ENCODE peak calls at places on chromosome 19, in nine cellular contexts. V is stomach; T is cardiac muscle cell; N is mesendoderm; A is IMR-90; S is heart right ventricle; X is CD8-positive, alpha-beta memory T cell; W is SJCRH30; H is GM23338. R is an unnamed sample. For H3K36me3 and H3K4me1, the result is how much of the 10 kb centered on the place peaks cover.

GRCh38 chr19:40219721-40220276 is 1.6 kb upstream of the TTC9B start:
- DNase-seq in S (no peak), V (no peak), A (peak), N (no peak), T (peak), W (peak), X (no peak), H (no peak), R (no peak)

GRCh38 chr19:50818859-50819472 is 4.6 kb downstream of the KLK1 start:
- DNase-seq in S (no peak), A (no peak), V (no peak), T (no peak), H (no peak), X (no peak), N (no peak), W (no peak), R (no peak)

GRCh38 chr19:42440357-42441046 is 2.2 kb downstream of the CXCL17 start:
- DNase-seq in X (peak), W (peak), H (peak), T (peak), N (peak), S (peak), V (peak), A (peak), R (peak)

GRCh38 chr19:29587518-29587986 is 18.5 kb upstream of the POP4 start:
- DNase-seq in N (no peak), S (no peak), W (no peak), X (peak), T (no peak), A (peak), H (no peak), V (no peak), R (no peak)

GRCh38 chr19:18611327-18612050 is 1.2 kb upstream of the TMEM59L start:
- DNase-seq in H (peak), X (no peak), A (no peak), V (no peak), T (no peak), S (no peak), N (peak), W (no peak), R (no peak)

GRCh38 chr19:22602631-22603272 is 31.4 kb upstream of the ZNF492 start:
- DNase-seq in T (no peak), H (no peak), S (no peak), W (no peak), N (no peak), A (no peak), X (no peak), V (no peak), R (no peak)

GRCh38 chr19:4171676-4172075 is 10.7 kb downstream of the SIRT6 start:
- DNase-seq in A (no peak), S (no peak), H (no peak), N (no peak), V (no peak), T (no peak), W (no peak), X (no peak), R (no peak)

GRCh38 chr19:32017341-32017948 is 328.0 kb upstream of the ZNF507 start:
- DNase-seq in X (no peak), A (no peak), V (no peak), W (no peak), H (no peak), T (no peak), N (no peak), S (no peak), R (no peak)

GRCh38 chr19:17289489-17289888 is 7.8 kb downstream of the ANKLE1 start:
- DNase-seq in W (peak), V (peak), T (peak), S (peak), N (peak), X (no peak), A (peak), H (peak), R (peak)

GRCh38 chr19:7507884-7508283 is 8.0 kb upstream of the ZNF358 start:
- DNase-seq in H (peak), X (no peak), V (peak), A (peak), S (peak), T (peak), W (peak), N (peak), R (peak)

GRCh38 chr19:56138069-56138468 is 3.0 kb upstream of the ZNF444 start:
- DNase-seq in T (no peak), S (no peak), X (no peak), W (no peak), A (no peak), V (no peak), H (no peak), N (no peak), R (peak)

GRCh38 chr19:3851254-3852176 is 17.3 kb downstream of the ZFR2 start:
- DNase-seq in N (no peak), X (no peak), H (no peak), T (no peak), A (no peak), V (no peak), S (no peak), W (no peak), R (no peak)

GRCh38 chr19:56155124-56155687 is 14.1 kb downstream of the ZNF444 start:
- DNase-seq in S (peak), A (no peak), W (no peak), X (no peak), N (peak), T (peak), V (no peak), H (peak), R (no peak)

GRCh38 chr19:43809762-43810696 is 7.8 kb upstream of the LYPD5 start:
- DNase-seq in X (no peak), T (peak), H (peak), A (peak), N (peak), V (no peak), W (peak), S (no peak), R (peak)

GRCh38 chr19:41872384-41872774 is 4.7 kb upstream of the CD79A start:
- DNase-seq in W (no peak), V (no peak), H (no peak), T (no peak), S (no peak), N (no peak), A (no peak), X (no peak), R (no peak)

GRCh38 chr19:49801966-49802661 is 11.0 kb downstream of the FUZ start:
- DNase-seq in S (peak), T (peak), V (peak), A (peak), H (peak), N (peak), W (peak), X (no peak), R (peak)

GRCh38 chr19:48695743-48696352 is at the start of gene FUT2:
- DNase-seq in W (no peak), S (no peak), X (no peak), T (no peak), H (peak), V (peak), N (peak), A (no peak), R (no peak)

GRCh38 chr19:57747472-57747807 is 825 bp downstream of the ZNF776 start:
- DNase-seq in A (no peak), T (no peak), W (no peak), S (no peak), H (no peak), N (peak), X (no peak), V (no peak), R (peak)

GRCh38 chr19:34480971-34481821 is at the start of gene WTIP:
- DNase-seq in H (peak), V (peak), T (peak), X (no peak), N (peak), S (peak), W (peak), A (peak), R (peak)

GRCh38 chr19:2371656-2372055 is 11.6 kb downstream of the TMPRSS9 start:
- DNase-seq in N (no peak), S (no peak), A (peak), V (no peak), W (no peak), T (no peak), H (no peak), X (no peak), R (no peak)

GRCh38 chr19:38561658-38562057 is 56.1 kb downstream of the MAP4K1 start:
- DNase-seq in N (no peak), V (no peak), S (no peak), T (no peak), W (no peak), H (no peak), X (no peak), A (no peak), R (no peak)

GRCh38 chr19:38559428-38560401 is 58.0 kb downstream of the MAP4K1 start:
- DNase-seq in T (no peak), S (no peak), N (no peak), X (peak), H (no peak), W (no peak), V (no peak), A (no peak), R (peak)

GRCh38 chr19:38563475-38563874 is 54.3 kb downstream of the MAP4K1 start:
- DNase-seq in W (no peak), H (no peak), T (no peak), X (no peak), S (no peak), N (no peak), V (no peak), A (no peak), R (no peak)

GRCh38 chr19:38562096-38562495 is 55.7 kb downstream of the MAP4K1 start:
- DNase-seq in T (no peak), H (no peak), N (no peak), S (no peak), V (no peak), A (no peak), W (no peak), X (no peak), R (no peak)

DNA sequence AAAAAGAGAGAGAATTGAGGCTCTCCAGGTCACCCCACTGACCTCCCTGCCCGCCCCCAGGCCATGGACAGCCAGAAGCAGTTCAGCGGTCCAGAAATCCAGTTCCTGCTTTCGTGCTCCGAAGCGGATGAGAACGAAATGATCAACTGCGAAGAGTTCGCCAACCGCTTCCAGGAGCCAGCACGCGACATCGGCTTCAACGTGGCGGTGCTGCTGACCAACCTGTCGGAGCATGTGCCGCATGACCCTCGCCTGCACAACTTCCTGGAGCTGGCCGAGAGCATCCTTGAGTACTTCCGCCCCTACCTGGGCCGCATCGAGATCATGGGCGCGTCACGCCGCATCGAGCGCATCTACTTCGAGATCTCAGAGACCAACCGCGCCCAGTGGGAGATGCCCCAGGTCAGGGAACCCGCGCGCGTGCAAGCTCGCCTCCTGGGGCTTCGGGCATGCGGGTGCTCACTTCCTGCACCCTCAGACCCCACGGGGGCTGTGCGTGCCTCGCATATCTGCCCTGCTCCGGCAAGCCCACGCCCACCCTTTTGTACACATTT is 56.6 kb downstream of the MAP4K1 start:
- DNase-seq in V (no peak), H (no peak), A (no peak), N (no peak), W (no peak), X (no peak), S (no peak), T (no peak), R (no peak)
- H3K4me3 ChIP-seq in V (no peak), H (no peak), A (no peak), N (no peak), W (no peak), X (no peak), S (no peak), T (no peak), R (no peak)

GRCh38 chr19:6270076-6270745 is 9.6 kb downstream of the MLLT1 start:
- DNase-seq in W (no peak), V (no peak), N (no peak), H (no peak), T (no peak), X (no peak), S (no peak), A (no peak), R (no peak)
- H3K36me3 ChIP-seq in W (under half), V (half or more), N (under half), H (under half), T (under half), X (under half), S (under half), A (under half), R (under half)

DNA sequence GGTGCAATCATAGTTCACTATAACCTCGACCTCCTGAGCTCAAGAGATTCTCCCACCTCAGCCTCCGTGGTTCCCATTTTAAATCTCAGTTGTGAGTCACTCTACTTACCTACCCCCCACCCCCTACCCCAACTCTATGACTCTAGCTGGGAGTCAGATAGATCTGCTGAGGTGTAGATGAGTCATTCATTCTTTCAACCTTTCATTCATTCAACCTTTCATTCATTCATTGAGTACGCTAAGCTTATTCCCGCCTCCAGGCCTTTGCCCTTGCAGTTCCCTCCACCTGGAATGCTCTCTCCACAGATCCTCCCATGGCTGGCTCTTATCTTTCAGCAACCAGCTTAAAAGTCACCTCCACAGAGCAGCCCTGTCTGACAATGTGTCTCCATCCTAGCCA is 1.1 kb upstream of the MAST1 start:
- DNase-seq in H (peak), N (peak), V (no peak), S (no peak), X (no peak), T (no peak), W (no peak), A (no peak), R (no peak)
- H3K4me1 ChIP-seq in H (under half), N (under half), V (half or more), S (under half), X (under half), T (under half), W (under half), A (under half), R (under half)

GRCh38 chr19:677601-678380 is 1.6 kb downstream of the FSTL3 start:
- DNase-seq in V (no peak), W (no peak), A (no peak), H (no peak), S (no peak), X (no peak), N (no peak), T (no peak), R (peak)
- H3K4me3 ChIP-seq in V (peak), W (no peak), A (peak), H (no peak), S (peak), X (no peak), N (no peak), T (no peak), R (peak)

DNA sequence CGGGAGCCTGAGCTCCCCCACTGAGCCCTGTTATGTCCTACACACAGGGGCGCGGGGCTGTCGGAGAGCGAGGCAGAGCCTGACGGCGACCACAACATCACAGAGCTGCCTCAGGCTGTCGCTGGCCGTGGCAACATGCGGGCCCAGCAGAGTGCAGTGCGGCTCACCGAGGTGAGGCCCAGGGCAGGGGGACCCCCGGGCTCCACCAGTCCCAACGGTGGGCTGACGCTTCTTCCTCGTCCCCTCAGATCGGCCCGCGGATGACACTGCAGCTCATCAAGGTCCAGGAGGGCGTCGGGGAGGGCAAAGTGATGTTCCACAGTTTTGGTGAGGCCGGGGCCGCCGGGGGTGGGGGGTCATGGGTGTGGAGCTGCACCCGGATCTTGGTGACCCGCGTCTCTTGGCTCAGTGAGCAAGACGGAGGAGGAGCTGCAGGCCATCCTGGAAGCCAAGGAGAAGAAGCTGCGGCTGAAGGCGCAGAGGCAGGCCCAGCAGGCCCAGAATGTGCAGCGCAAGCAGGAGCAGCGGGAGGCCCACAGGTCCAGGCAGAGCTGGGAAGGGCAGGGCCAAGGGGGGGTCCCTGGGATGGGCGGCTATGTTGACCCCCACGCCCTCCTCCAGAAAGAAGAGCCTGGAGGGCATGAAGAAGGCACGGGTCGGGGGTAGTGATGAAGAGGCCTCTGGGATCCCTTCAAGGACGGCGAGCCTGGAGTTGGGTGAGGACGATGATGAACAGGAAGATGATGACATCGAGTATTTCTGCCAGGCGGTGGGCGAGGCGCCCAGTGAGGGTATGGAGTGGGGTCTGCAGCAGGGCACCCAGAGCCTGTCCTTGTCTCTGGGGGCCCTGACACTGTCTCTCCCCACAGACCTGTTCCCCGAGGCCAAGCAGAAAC is 1.2 kb upstream of the P2RY11 start:
- DNase-seq in T (no peak), A (no peak), W (no peak), X (peak), S (no peak), H (no peak), V (no peak), N (no peak), R (no peak)
- H3K36me3 ChIP-seq in T (under half), A (under half), W (half or more), X (under half), S (under half), H (under half), V (half or more), N (under half), R (under half)

GRCh38 chr19:47096721-47097120 is 16.9 kb downstream of the ZC3H4 start:
- DNase-seq in A (no peak), X (no peak), W (no peak), V (peak), N (no peak), T (no peak), H (no peak), S (no peak), R (no peak)
- H3K4me1 ChIP-seq in A (under half), X (under half), W (under half), V (half or more), N (under half), T (under half), H (under half), S (half or more), R (under half)

GRCh38 chr19:5308471-5309437 is 31.9 kb downstream of the PTPRS start:
- DNase-seq in H (no peak), S (peak), X (no peak), V (peak), N (peak), W (peak), T (peak), A (peak), R (peak)
- H3K4me3 ChIP-seq in H (no peak), S (peak), X (no peak), V (peak), N (no peak), W (peak), T (no peak), A (no peak), R (peak)

DNA sequence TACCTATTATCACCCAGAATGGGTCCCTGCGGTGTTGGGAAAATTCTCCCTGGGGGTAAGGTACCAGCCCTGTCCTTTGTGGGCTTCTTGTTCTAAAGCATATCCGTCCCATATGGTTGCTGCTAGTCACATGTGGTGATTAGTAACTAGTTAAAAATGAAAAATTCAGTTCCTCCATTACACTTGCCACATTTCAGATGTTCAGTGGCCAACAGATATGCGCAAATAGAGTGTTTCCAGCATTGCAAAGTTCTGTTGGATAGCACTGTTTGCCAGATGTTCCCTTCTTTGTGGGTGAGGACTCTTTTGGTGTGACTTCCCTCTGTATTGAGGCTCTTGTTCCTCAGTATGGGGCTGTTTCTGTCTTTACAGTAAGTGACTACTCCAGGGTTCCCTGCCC is 3.8 kb downstream of the CNOT3 start:
- DNase-seq in H (no peak), T (no peak), N (no peak), V (no peak), S (no peak), X (no peak), A (peak), W (no peak), R (no peak)
- H3K36me3 ChIP-seq in H (under half), T (under half), N (under half), V (half or more), S (under half), X (under half), A (under half), W (under half), R (under half)

DNA sequence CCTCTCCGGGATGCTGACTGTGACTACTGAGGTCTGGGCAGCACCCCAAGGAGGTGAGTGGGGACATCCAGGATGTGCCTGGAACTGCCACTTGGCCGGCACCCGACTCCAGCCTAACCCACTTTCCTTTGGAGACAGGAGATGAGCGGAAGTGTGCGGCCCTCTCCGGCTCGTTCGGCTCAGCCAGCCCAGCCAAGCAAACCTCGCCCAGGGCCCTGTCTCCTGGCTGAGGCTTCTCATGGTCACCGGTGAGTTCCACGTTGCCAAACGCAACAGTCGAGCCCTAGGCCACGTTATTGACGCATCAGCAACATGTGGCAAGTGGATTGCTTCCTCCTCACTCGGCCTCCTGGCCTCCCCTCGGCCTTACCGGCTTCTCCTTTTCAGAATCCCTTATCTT is 5.5 kb downstream of the SLC7A10 start:
- DNase-seq in H (no peak), A (no peak), N (no peak), V (no peak), X (no peak), T (no peak), S (no peak), W (no peak), R (no peak)
- H3K4me1 ChIP-seq in H (under half), A (under half), N (under half), V (under half), X (under half), T (under half), S (under half), W (under half), R (under half)

R was measured in adipocyte.